ENCODE peak calls at places on chromosomes 3 and 15, in ten cellular contexts. U is effector CD4-positive, alpha-beta T cell; O is NCI-H1436; D is LoVo; A is COR-L47; N is T-helper 1 cell; M is mesendoderm; B is mucosa of gallbladder; W is pancreas; J is AG09309. K is an unnamed sample.

GRCh38 chr3:101574388-101575156 is 592 bp downstream of the PCNP start:
- DNase-seq in A (peak; percentile 62), W (no peak), U (peak; percentile 36), B (peak; percentile 23), D (peak; percentile 39), N (peak; percentile 68), J (peak; percentile 21), M (peak; percentile 71), O (peak; percentile 8), K (no peak)

GRCh38 chr15:100922192-100923040 is 3.3 kb downstream of the LRRK1 start:
- DNase-seq in A (no peak), U (no peak), J (no peak), B (no peak), D (no peak), W (no peak), O (no peak), M (no peak), N (no peak), K (no peak)

GRCh38 chr15:63948971-63949370 is 97.3 kb downstream of the DAPK2 start:
- DNase-seq in D (no peak), A (no peak), O (no peak), W (no peak), U (no peak), J (no peak), N (no peak), B (no peak), M (no peak), K (no peak)

GRCh38 chr3:123522666-123523412 is 62.0 kb downstream of the HACD2 start:
- DNase-seq in O (no peak), J (no peak), M (no peak), W (no peak), D (no peak), B (no peak), A (no peak), N (no peak), U (no peak), K (no peak)

GRCh38 chr3:108091498-108092259 is 848 bp upstream of the CD47 start:
- DNase-seq in B (no peak), M (peak; percentile 43), N (no peak), D (no peak), W (peak; percentile 77), J (no peak), O (no peak), U (peak; percentile 38), A (no peak), K (peak; percentile 24)

GRCh38 chr3:133492159-133492860 is 81.2 kb upstream of the CDV3 start:
- DNase-seq in W (no peak), O (no peak), N (no peak), B (no peak), A (no peak), J (no peak), M (no peak), U (no peak), D (no peak), K (no peak)

GRCh38 chr15:87154771-87155170 is 1075.1 kb downstream of the AGBL1 start:
- DNase-seq in D (no peak), B (no peak), U (no peak), M (no peak), O (no peak), N (peak; percentile 66), W (no peak), A (no peak), J (peak; percentile 5), K (no peak)

GRCh38 chr15:62857411-62857853 is 185.1 kb upstream of the TPM1 start:
- DNase-seq in N (peak; percentile 53), M (no peak), W (no peak), A (no peak), D (peak; percentile 26), B (no peak), O (no peak), U (no peak), J (no peak), K (no peak)

GRCh38 chr3:108914774-108915641 is 38.7 kb downstream of the GUCA1C start:
- DNase-seq in U (peak; percentile 38), D (peak; percentile 55), A (peak; percentile 71), W (no peak), J (peak; percentile 8), B (peak; percentile 40), N (peak; percentile 79), M (peak; percentile 86), O (peak; percentile 70), K (peak; percentile 32)

GRCh38 chr3:184498986-184499606 is 62.5 kb upstream of the EPHB3 start:
- DNase-seq in D (no peak), A (no peak), O (no peak), N (no peak), U (no peak), M (no peak), W (no peak), B (no peak), J (no peak), K (no peak)

GRCh38 chr15:32716960-32717289 is 879 bp upstream of the GREM1 start:
- DNase-seq in A (no peak), O (no peak), J (no peak), D (no peak), M (no peak), W (no peak), N (no peak), U (no peak), B (no peak), K (no peak)

GRCh38 chr3:157865449-157865862 is 240.8 kb downstream of the SHOX2 start:
- DNase-seq in M (peak; percentile 65), N (peak; percentile 25), D (peak; percentile 18), U (no peak), O (peak; percentile 52), W (no peak), J (no peak), A (peak; percentile 51), B (no peak), K (peak; percentile 1)

GRCh38 chr15:74799843-74800558 is 12.6 kb upstream of the LMAN1L start:
- DNase-seq in D (peak; percentile 38), U (peak; percentile 83), O (peak; percentile 42), W (no peak), N (peak; percentile 86), B (peak; percentile 75), A (no peak), M (peak; percentile 72), J (no peak), K (peak; percentile 85)

GRCh38 chr3:61806810-61807209 is 245.4 kb downstream of the PTPRG start:
- DNase-seq in U (no peak), A (no peak), J (no peak), O (no peak), B (no peak), M (no peak), D (no peak), N (no peak), W (no peak), K (no peak)

K was measured in effector CD8-positive, alpha-beta T cell.